ENCODE peak calls at places on chromosomes 4 and X, in ten cellular contexts. M, P, F, N, B, I, R, J, A and L are unnamed samples.

GRCh38 chr4:88457307-88458090 is 580 bp downstream of the HERC5 start:
- DNase-seq in B (peak; percentile 77), R (no peak), F (peak; percentile 54), I (peak; percentile 35), N (peak; percentile 43), M (peak; percentile 77), A (no peak), P (peak; percentile 77), J (peak; percentile 94), L (no peak)

GRCh38 chr4:1045595-1046201 is 34.3 kb downstream of the FGFRL1 start:
- DNase-seq in B (no peak), N (peak; percentile 6), F (no peak), P (peak; percentile 63), R (no peak), J (peak; percentile 69), M (no peak), A (no peak), I (peak; percentile 28), L (no peak)

GRCh38 chr4:108141213-108142045 is 27.3 kb downstream of the LEF1 start:
- DNase-seq in P (no peak), J (no peak), F (no peak), I (no peak), A (no peak), N (no peak), R (no peak), B (no peak), M (peak; percentile 37), L (no peak)

GRCh38 chr4:44448548-44449443 is at the start of gene KCTD8:
- DNase-seq in R (no peak), A (peak; percentile 57), B (peak; percentile 72), J (peak; percentile 93), F (peak; percentile 93), P (peak; percentile 95), I (peak; percentile 70), N (peak; percentile 54), M (peak; percentile 97), L (no peak)

GRCh38 chr4:170011921-170012628 is 14.1 kb downstream of the MFAP3L start:
- DNase-seq in M (no peak), I (no peak), B (no peak), A (no peak), F (no peak), P (no peak), R (no peak), N (no peak), J (no peak), L (no peak)

GRCh38 chrX:87728459-87728858 is 210.9 kb downstream of the KLHL4 start:
- DNase-seq in M (no peak), P (no peak), F (no peak), I (no peak), N (no peak), J (no peak), A (no peak), B (no peak), R (no peak), L (no peak)

GRCh38 chr4:81214518-81215218 is 354 bp downstream of the PRKG2 start:
- DNase-seq in B (no peak), A (no peak), M (peak; percentile 78), F (no peak), N (peak; percentile 10), J (peak; percentile 87), P (no peak), I (no peak), R (no peak), L (no peak)

GRCh38 chr4:42617030-42617429 is 39.9 kb downstream of the ATP8A1 start:
- DNase-seq in N (no peak), A (no peak), P (no peak), I (no peak), B (no peak), M (no peak), J (no peak), R (no peak), F (no peak), L (no peak)

GRCh38 chrX:100850317-100850716 is 23.8 kb downstream of the NOX1 start:
- DNase-seq in F (no peak), A (no peak), R (no peak), M (no peak), J (no peak), P (no peak), I (no peak), N (no peak), B (no peak), L (no peak)

GRCh38 chrX:110847334-110847733 is 51.7 kb upstream of the CHRDL1 start:
- DNase-seq in A (no peak), I (no peak), F (no peak), R (peak; percentile 28), B (no peak), M (peak; percentile 68), J (no peak), P (no peak), N (no peak), L (no peak)

GRCh38 chr4:151105454-151106032 is 6.1 kb downstream of the RPS3A start:
- DNase-seq in M (no peak), J (no peak), P (no peak), R (no peak), N (no peak), B (no peak), F (no peak), A (no peak), I (no peak), L (no peak)

GRCh38 chr4:151107063-151107462 is 7.6 kb downstream of the RPS3A start:
- DNase-seq in I (no peak), M (no peak), F (no peak), N (no peak), A (no peak), J (no peak), B (no peak), P (no peak), R (no peak), L (no peak)

GRCh38 chr4:151103758-151104157 is 4.3 kb downstream of the RPS3A start:
- DNase-seq in N (no peak), I (no peak), A (no peak), J (no peak), R (no peak), B (no peak), P (no peak), M (no peak), F (no peak), L (no peak)

GRCh38 chr4:151100517-151100916 is 1.1 kb downstream of the RPS3A start:
- DNase-seq in B (no peak), P (no peak), N (no peak), M (no peak), J (no peak), F (no peak), A (no peak), I (no peak), R (no peak), L (no peak)

DNA sequence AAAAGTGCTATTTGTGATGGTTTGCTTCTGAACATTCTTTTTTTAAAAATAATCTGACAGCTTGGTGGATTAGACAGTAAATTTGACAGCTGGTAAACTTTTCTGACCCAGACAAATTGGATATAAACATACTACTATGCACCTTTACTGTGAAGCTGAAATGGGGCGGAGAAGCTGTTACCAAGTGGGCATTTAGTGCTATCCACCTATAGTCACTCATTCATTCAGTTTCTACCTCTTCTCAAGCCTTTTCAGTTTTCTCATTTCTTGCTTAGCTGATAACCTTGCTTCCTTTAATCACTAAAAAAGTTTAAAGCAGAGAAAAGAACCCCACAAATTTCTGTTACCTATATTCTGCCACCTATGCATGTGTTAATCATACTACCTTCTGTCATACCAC is 5.2 kb downstream of the RPS3A start:
- DNase-seq in P (no peak), R (no peak), M (no peak), A (no peak), F (no peak), I (no peak), N (no peak), B (no peak), J (no peak), L (no peak)
- TF ChIP-seq POLR2AphosphoS5 in P (no peak), R (no peak), M (no peak), A (no peak), F (no peak), I (no peak), N (no peak), B (no peak), J (no peak), L (no peak)

GRCh38 chr4:52144303-52144849 is 93.3 kb downstream of the SPATA18 start:
- DNase-seq in M (no peak), I (no peak), F (no peak), B (no peak), A (no peak), N (no peak), J (no peak), R (no peak), P (no peak), L (no peak)

GRCh38 chr4:52142816-52143215 is 91.7 kb downstream of the SPATA18 start:
- DNase-seq in I (no peak), J (no peak), P (no peak), B (no peak), A (no peak), R (no peak), F (no peak), N (no peak), M (no peak), L (no peak)

GRCh38 chr4:52143815-52144214 is 92.7 kb downstream of the SPATA18 start:
- DNase-seq in I (no peak), P (no peak), N (no peak), R (no peak), J (no peak), A (no peak), M (peak; percentile 3), F (no peak), B (no peak), L (no peak)
- TF ChIP-seq POLR2AphosphoS5 in I (no peak), P (no peak), N (no peak), R (no peak), J (no peak), A (no peak), M (no peak), F (no peak), B (no peak), L (no peak)

DNA sequence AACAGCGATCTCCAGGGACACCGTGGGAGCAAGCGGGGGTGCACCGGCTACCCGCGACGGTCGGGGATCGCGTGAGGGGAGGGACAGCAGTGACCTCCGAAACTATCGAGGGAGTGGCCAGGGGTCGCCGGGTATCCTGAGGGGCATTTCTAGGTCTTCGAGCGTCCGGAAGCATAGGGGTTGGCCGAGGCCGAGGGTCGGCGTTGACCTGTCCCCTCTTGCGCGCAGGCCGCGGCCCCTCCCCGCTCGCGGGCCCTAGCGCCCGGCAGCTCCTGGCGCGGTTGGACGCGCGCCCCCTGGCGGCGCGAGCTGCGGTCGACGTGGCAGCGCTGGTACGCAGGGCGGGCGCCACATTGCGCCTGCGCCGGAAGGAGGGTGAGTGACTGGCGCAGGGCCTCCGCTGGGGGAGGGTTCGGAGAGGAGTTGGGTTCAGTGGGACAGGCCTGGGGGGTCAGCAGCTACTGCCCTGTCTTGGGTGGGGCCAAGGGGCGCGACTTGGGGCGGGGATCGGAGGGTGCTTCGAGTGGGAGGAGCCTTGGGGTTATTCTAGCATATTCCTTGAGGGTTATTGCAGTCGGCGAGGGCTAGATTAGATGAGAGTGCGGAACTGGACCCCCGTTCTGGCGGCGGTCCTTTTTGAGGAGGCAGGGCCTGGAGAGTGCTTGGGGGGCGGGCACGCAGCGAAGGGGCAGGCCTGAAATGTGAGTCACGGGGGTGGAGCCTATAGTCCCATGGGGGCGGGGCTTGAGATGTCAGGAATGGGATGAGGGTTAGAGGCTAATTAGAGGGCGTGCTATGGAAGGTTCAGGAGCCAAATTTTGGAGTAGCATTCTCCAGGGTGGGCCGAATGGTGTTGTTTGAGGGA is 1.2 kb downstream of the MAGIX start:
- DNase-seq in I (peak; percentile 70), M (peak; percentile 91), J (peak; percentile 98), A (peak; percentile 82), P (peak; percentile 94), N (no peak), F (peak; percentile 86), B (peak; percentile 92), R (no peak), L (no peak)
- TF ChIP-seq POLR2AphosphoS5 in I (no peak), M (peak; percentile 33), J (peak; percentile 40), A (peak; percentile 48), P (peak; percentile 75), N (no peak), F (peak; percentile 36), B (no peak), R (no peak), L (no peak)

GRCh38 chr4:54685810-54686209 is 28.1 kb downstream of the KIT start:
- DNase-seq in A (no peak), M (no peak), J (no peak), N (no peak), B (no peak), F (no peak), P (no peak), I (no peak), R (no peak), L (no peak)
- TF ChIP-seq POLR2AphosphoS5 in A (no peak), M (no peak), J (no peak), N (no peak), B (no peak), F (no peak), P (no peak), I (no peak), R (no peak), L (no peak)